ENCODE peak calls at places on chromosomes 5 and 9, in nine cellular contexts. L is stomach, W is uterus, U is A549, C is GM12878, P is IMR-90, H is adrenal gland, A is breast epithelium, J is ovary. O is an unnamed sample. For H3K4me1, the result is how much of the 10 kb centered on the place peaks cover.

GRCh38 chr5:137496919-137497318 is 2.2 kb downstream of the SPOCK1 start:
- DNase-seq in U (no peak), J (no peak), A (no peak), P (no peak), H (no peak), L (no peak), W (no peak), C (no peak), O (no peak)

GRCh38 chr9:23232831-23233230 is 593.2 kb downstream of the ELAVL2 start:
- DNase-seq in U (no peak), W (no peak), P (no peak), H (no peak), A (no peak), J (no peak), C (no peak), L (no peak), O (no peak)

GRCh38 chr9:26437056-26437711 is 455.4 kb downstream of the CAAP1 start:
- DNase-seq in J (no peak), C (no peak), L (no peak), W (no peak), P (no peak), U (no peak), H (no peak), A (no peak), O (no peak)

GRCh38 chr9:101848485-101848919 is 110.1 kb upstream of the GRIN3A start:
- DNase-seq in C (no peak), W (no peak), A (no peak), U (no peak), L (no peak), J (no peak), P (no peak), H (no peak), O (no peak)

GRCh38 chr5:143354025-143354424 is 49.5 kb downstream of the NR3C1 start:
- DNase-seq in L (no peak), U (no peak), H (no peak), A (no peak), J (no peak), W (no peak), P (no peak), C (no peak), O (no peak)

GRCh38 chr9:127209220-127209619 is 55.4 kb upstream of the GARNL3 start:
- DNase-seq in C (no peak), U (no peak), A (no peak), H (no peak), P (no peak), J (no peak), W (peak), L (no peak), O (no peak)

GRCh38 chr9:110095776-110096175 is 112.2 kb downstream of the C9orf152 start:
- DNase-seq in H (no peak), P (peak), U (no peak), A (no peak), C (no peak), J (no peak), W (no peak), L (no peak), O (no peak)

GRCh38 chr5:176391479-176391878 is 2.9 kb downstream of the HIGD2A start:
- DNase-seq in P (no peak), L (no peak), A (no peak), C (no peak), J (no peak), W (no peak), H (no peak), U (no peak), O (no peak)

GRCh38 chr5:96816430-96816939 is 8.7 kb upstream of the ERAP1 start:
- DNase-seq in J (no peak), U (no peak), C (peak), L (no peak), P (no peak), H (no peak), W (no peak), A (no peak), O (no peak)

GRCh38 chr5:95729115-95730010 is 1.8 kb upstream of the RHOBTB3 start:
- DNase-seq in C (no peak), J (no peak), L (no peak), P (no peak), A (no peak), U (no peak), H (no peak), W (no peak), O (no peak)

GRCh38 chr5:139147743-139148079 is 50.5 kb downstream of the SIL1 start:
- DNase-seq in L (peak), P (peak), U (no peak), J (peak), A (peak), H (peak), W (peak), C (no peak), O (peak)

GRCh38 chr5:146395233-146395632 is 51.9 kb upstream of the TCERG1 start:
- DNase-seq in H (no peak), C (no peak), U (no peak), P (no peak), W (no peak), L (no peak), J (no peak), A (no peak), O (no peak)

GRCh38 chr9:78982849-78983248 is 588.9 kb upstream of the TLE4 start:
- DNase-seq in H (no peak), L (no peak), W (no peak), A (no peak), U (no peak), J (no peak), C (no peak), P (peak), O (no peak)

GRCh38 chr9:93254806-93255519 is 71.0 kb downstream of the WNK2 start:
- DNase-seq in P (no peak), W (no peak), H (no peak), J (no peak), C (no peak), U (no peak), A (peak), L (peak), O (peak)

GRCh38 chr5:142853682-142854081 is 83.5 kb downstream of the ARHGAP26 start:
- DNase-seq in A (no peak), U (no peak), C (no peak), H (no peak), J (no peak), P (no peak), W (no peak), L (no peak), O (no peak)

GRCh38 chr9:137318976-137319375 is 16.9 kb upstream of the NRARP start:
- DNase-seq in U (no peak), L (peak), C (no peak), W (peak), A (peak), P (peak), J (no peak), H (no peak), O (peak)

GRCh38 chr5:135458356-135458755 is 6.2 kb upstream of the TIFAB start:
- DNase-seq in A (no peak), H (no peak), U (no peak), P (no peak), J (no peak), L (no peak), W (no peak), C (no peak), O (no peak)

GRCh38 chr9:16207161-16207560 is 654.3 kb downstream of the CCDC171 start:
- DNase-seq in A (no peak), P (peak), W (peak), H (peak), L (no peak), U (no peak), C (no peak), J (peak), O (no peak)

GRCh38 chr5:112491257-112491656 is 72.2 kb upstream of the EPB41L4A start:
- DNase-seq in P (peak), A (no peak), U (peak), L (no peak), C (no peak), J (no peak), W (no peak), H (no peak), O (no peak)

GRCh38 chr9:72362680-72363139 is 2.3 kb downstream of the ZFAND5 start:
- DNase-seq in J (peak), U (peak), W (peak), L (peak), A (no peak), H (peak), C (peak), P (peak), O (peak)

GRCh38 chr5:8842906-8843590 is 702.8 kb downstream of the SEMA5A start:
- DNase-seq in H (no peak), L (no peak), U (no peak), C (no peak), W (no peak), P (peak), J (no peak), A (no peak), O (no peak)

GRCh38 chr5:179802950-179803562 is 3.6 kb downstream of the MGAT4B start:
- DNase-seq in L (no peak), J (no peak), P (no peak), A (no peak), W (no peak), U (no peak), C (no peak), H (no peak), O (no peak)

GRCh38 chr9:114186091-114186792 is 30.9 kb downstream of the COL27A1 start:
- DNase-seq in W (no peak), L (no peak), U (no peak), H (no peak), C (no peak), P (no peak), J (no peak), A (no peak), O (no peak)

GRCh38 chr5:87156631-87157030 is 111.1 kb upstream of the RASA1 start:
- DNase-seq in A (no peak), J (no peak), W (no peak), C (no peak), H (no peak), L (no peak), P (no peak), U (no peak), O (no peak)

DNA sequence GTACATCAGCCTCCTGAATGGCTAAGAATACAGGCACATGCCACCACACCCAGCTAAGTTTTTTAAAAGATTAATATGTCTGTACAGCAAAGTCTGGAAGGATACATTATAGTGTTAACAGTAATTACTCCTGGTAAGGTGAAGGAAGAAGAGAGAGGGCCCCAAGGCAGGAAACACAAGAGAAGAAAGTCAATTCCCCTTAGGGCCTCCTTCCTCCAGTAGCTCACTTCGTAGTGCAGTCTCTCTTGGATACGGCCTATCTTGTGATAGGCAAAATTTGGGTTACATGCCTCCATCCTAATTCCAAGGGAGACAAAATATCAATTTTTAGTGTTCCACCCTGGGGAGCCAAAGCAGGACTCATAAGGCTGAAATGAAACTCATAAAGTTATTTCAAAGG is 15.2 kb downstream of the FAM169A start:
- DNase-seq in C (no peak), W (no peak), H (no peak), U (no peak), A (no peak), P (no peak), L (no peak), J (no peak), O (no peak)
- H3K27ac ChIP-seq in C (no peak), W (no peak), H (peak), U (peak), A (no peak), P (no peak), L (no peak), J (peak), O (no peak)

DNA sequence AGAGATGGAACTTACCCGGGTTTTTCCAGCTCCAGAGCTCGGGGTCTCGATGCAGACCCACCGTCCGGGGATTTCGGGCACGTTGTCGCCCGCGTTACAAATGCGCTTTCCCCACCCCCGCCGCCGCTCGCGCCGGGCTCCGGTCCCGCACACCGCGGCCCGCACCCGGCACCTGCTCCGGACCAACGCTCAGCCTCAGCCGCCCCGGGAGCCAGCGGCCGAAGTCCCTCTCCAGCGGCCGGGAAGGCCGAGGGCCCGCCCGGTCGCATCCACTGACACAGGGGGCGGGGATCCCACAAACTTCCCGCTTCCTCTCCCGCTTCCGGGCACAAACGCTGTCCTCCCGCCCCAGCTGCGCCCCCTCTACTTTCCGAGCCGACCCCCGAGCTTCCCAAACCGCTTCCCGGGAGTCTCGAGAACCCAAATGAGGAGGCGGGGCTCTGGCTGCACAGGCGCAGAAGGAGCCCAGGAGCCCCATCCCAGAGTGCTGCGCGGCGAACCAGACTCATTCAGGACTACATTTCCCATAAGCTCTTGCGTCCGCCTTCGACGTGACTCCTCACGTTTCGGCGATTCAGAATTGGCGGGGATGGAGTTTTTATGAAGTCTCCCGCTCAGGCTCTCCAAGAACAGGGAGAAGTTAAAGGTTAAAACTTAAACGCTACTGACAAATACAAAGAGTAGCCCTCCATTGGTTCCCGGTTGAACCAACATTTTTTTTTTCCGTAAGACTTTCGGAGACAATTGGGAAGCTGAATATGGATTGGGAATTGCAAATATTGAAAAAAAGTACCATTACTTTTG is at the start of gene ZNF782:
- DNase-seq in U (peak), A (peak), P (peak), L (peak), H (peak), C (peak), W (peak), J (peak), O (peak)
- TF ChIP-seq POLR2A in U (peak), A (no peak), P (no peak), L (no peak), H (peak), C (peak), W (peak), J (peak), O (peak)

DNA sequence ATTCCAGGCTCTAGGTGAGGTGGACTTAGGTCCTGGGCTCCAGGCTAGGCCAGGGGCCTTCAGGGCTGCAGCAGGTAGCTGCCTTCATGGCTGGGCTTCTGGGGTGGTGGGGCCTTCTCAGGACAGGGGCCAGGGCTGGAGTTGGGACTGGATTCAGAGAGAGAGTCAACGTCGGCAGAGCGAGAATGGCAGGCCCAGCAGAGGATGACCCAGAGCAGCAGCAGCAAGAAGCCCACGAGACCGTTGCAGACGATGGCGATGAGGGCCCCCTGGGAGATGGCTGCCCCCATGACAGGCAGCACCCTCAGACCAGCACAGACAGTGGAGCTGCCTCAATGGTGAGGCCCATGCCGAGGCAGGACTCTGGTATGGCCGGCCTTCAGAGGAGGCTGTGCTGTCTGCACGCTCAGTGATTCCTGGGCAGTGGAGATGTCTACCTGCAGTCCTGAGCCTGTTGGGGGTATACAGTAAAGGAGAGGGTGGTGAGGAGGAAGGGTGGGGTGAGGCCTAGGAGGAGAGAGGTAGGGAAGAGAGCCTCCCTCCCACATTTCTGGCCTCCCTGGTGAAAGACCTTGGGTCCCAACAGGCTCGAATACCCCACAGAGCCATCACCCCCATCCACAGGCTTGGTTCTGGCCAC is 1.3 kb downstream of the ENHO start:
- DNase-seq in A (no peak), J (no peak), C (no peak), U (no peak), L (no peak), W (no peak), H (no peak), P (no peak), O (no peak)
- H3K4me1 ChIP-seq in A (under half), J (under half), C (under half), U (under half), L (under half), W (under half), H (under half), P (under half), O (under half)

DNA sequence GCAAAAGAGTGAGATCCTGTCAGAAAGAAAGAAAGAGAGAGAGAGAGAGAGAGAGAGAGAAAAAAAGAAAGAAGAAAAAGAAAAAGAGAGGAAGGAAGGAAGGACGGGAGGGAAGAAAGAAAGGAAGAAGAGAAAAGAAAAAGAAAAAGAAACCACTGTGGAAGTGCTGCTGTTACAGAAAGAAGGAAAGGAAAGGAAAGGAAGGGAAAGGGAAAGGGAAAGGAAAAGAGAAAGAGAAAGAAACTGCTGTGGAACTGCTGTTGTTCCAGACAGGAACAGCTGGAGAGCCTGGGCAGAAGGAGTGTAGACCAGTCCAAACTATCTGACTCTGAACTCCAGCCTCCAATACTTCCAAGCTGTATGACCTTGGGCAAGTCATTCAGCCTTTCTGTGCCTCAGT is 220.7 kb upstream of the WWC1 start:
- DNase-seq in U (no peak), J (no peak), A (no peak), W (no peak), P (no peak), H (no peak), C (no peak), L (no peak), O (no peak)
- H3K27ac ChIP-seq in U (no peak), J (no peak), A (no peak), W (no peak), P (no peak), H (no peak), C (no peak), L (no peak), O (no peak)

GRCh38 chr5:36690041-36690941 is 83.9 kb downstream of the SLC1A3 start:
- DNase-seq in C (peak), W (peak), U (peak), J (peak), P (peak), L (peak), H (peak), A (peak), O (peak)
- TF ChIP-seq POLR2A in C (peak), W (no peak), U (no peak), J (no peak), P (no peak), L (no peak), H (no peak), A (no peak), O (no peak)

DNA sequence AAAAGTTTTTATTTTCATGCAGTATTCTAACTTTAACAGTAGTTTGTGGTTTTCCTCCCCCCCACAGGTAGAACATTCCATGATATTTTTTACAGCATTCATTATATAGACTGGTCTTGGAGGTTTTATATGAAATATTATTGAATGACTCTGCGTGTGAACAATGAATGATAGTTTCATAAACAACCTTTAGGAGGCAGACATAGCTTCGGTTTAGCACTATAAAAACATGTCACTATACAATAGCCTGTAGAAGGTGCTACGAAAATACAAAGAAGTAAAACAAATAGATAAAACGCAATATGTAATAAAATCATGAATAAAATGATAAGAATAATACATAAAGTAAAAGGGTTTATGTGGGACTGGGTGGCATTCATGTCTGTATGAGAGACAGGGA is 8.5 kb downstream of the KLF4 start:
- DNase-seq in W (no peak), A (no peak), L (no peak), J (no peak), P (no peak), U (peak), H (no peak), C (no peak), O (no peak)
- H3K4me1 ChIP-seq in W (under half), A (under half), L (under half), J (under half), P (under half), U (under half), H (under half), C (under half), O (under half)

DNA sequence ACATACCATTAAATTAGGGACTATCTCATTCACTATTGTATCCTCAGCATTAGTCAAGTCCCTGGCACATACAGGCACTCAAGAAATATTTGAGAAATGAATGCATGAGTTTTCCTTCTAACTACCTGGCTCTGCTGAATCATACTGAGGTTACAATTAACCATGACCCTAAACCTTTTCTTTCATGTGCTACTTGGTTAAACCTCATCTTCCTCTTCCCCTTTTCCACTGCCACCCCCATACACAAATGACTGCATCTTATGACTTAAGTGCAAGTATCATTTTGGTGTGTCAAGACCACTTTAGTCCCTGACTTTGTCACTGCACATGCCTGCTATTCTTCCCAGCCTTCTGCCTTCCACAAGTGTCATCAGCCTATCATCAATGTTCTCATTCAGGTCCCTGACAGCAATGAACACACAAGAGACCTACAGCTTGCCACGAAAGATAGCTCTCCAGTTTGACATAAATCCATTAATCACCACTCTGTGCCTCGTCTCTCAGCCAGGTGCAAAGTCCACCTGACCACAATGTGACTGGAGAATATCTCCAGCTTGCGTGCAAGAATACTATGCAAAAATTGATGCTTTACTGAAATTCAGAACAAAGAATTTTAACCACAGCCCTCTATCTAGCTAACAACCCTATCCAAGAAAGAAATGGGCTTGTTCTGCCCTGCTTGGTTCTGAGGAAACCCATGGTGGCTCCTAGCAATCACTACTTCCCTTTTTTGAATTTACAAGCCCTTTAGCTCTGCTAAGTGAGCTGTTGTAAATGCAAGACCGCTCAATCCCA is 74.5 kb downstream of the MAPKAP1 start:
- DNase-seq in J (no peak), C (peak), L (no peak), W (no peak), P (peak), H (no peak), U (no peak), A (no peak), O (no peak)
- H3K27ac ChIP-seq in J (no peak), C (peak), L (no peak), W (no peak), P (no peak), H (peak), U (no peak), A (no peak), O (no peak)

O was measured in body of pancreas.